ENCODE peak calls at places on chromosomes 16 and 17, in nine cellular contexts. H, P, M, U, D, B, Q, I and Y are unnamed samples.

GRCh38 chr17:7650509-7651096 is at the start of gene ATP1B2:
- DNase-seq in H (no peak), P (peak), M (peak), U (no peak), D (peak), B (peak), Q (peak), I (peak), Y (peak)

GRCh38 chr16:47519996-47520679 is 59.0 kb downstream of the PHKB start:
- DNase-seq in H (no peak), P (no peak), M (no peak), U (no peak), D (no peak), B (no peak), Q (no peak), I (no peak), Y (no peak)

GRCh38 chr17:40312131-40312731 is 3.3 kb downstream of the RARA start:
- DNase-seq in H (no peak), P (no peak), M (no peak), U (no peak), D (no peak), B (peak), Q (no peak), I (no peak), Y (no peak)

GRCh38 chr17:9356488-9356911 is 219.1 kb downstream of the STX8 start:
- DNase-seq in H (no peak), P (no peak), M (no peak), U (no peak), D (no peak), B (no peak), Q (no peak), I (no peak), Y (no peak)

GRCh38 chr17:81870155-81870977 is 771 bp downstream of the ARHGDIA start:
- DNase-seq in H (peak), P (no peak), M (no peak), U (no peak), D (peak), B (peak), Q (peak), I (no peak), Y (peak)

GRCh38 chr17:15884731-15885130 is 60.2 kb upstream of the ADORA2B start:
- DNase-seq in H (peak), P (no peak), M (no peak), U (no peak), D (no peak), B (peak), Q (no peak), I (no peak), Y (no peak)

GRCh38 chr16:4263504-4264436 is 9.1 kb downstream of the TFAP4 start:
- DNase-seq in H (peak), P (no peak), M (no peak), U (peak), D (no peak), B (no peak), Q (no peak), I (no peak), Y (no peak)

GRCh38 chr17:42424991-42425610 is 2.0 kb upstream of the CAVIN1 start:
- DNase-seq in H (peak), P (no peak), M (no peak), U (no peak), D (no peak), B (no peak), Q (no peak), I (no peak), Y (no peak)

GRCh38 chr16:19083670-19084069 is 16.3 kb downstream of the COQ7 start:
- DNase-seq in H (no peak), P (no peak), M (no peak), U (no peak), D (no peak), B (no peak), Q (no peak), I (no peak), Y (no peak)

GRCh38 chr17:72477529-72477928 is 356.7 kb downstream of the SOX9 start:
- DNase-seq in H (no peak), P (no peak), M (no peak), U (no peak), D (no peak), B (no peak), Q (no peak), I (no peak), Y (no peak)

GRCh38 chr17:31095239-31096105 is 695 bp downstream of the NF1 start:
- DNase-seq in H (peak), P (peak), M (no peak), U (no peak), D (peak), B (peak), Q (peak), I (no peak), Y (no peak)

GRCh38 chr17:6597727-6598126 is 41.4 kb upstream of the PITPNM3 start:
- DNase-seq in H (no peak), P (no peak), M (no peak), U (no peak), D (no peak), B (no peak), Q (no peak), I (no peak), Y (no peak)

GRCh38 chr17:2189231-2189630 is 114.4 kb downstream of the SMG6 start:
- DNase-seq in H (peak), P (no peak), M (no peak), U (no peak), D (no peak), B (no peak), Q (no peak), I (no peak), Y (no peak)

GRCh38 chr16:54921229-54921824 is 9.3 kb upstream of the IRX5 start:
- DNase-seq in H (peak), P (no peak), M (no peak), U (no peak), D (no peak), B (peak), Q (no peak), I (peak), Y (no peak)

GRCh38 chr16:84050316-84050715 is 7.7 kb upstream of the SLC38A8 start:
- DNase-seq in H (no peak), P (no peak), M (no peak), U (no peak), D (no peak), B (no peak), Q (no peak), I (no peak), Y (no peak)

GRCh38 chr16:89187337-89188063 is 12.8 kb downstream of the SLC22A31 start:
- DNase-seq in H (no peak), P (no peak), M (no peak), U (no peak), D (no peak), B (no peak), Q (peak), I (no peak), Y (no peak)

GRCh38 chr16:53341787-53342186 is 92.5 kb upstream of the RBL2 start:
- DNase-seq in H (no peak), P (no peak), M (no peak), U (no peak), D (no peak), B (no peak), Q (no peak), I (no peak), Y (no peak)

GRCh38 chr16:79757163-79757562 is 156.6 kb upstream of the MAF start:
- DNase-seq in H (no peak), P (no peak), M (no peak), U (no peak), D (no peak), B (no peak), Q (no peak), I (no peak), Y (no peak)

GRCh38 chr16:78196527-78196926 is 97.1 kb downstream of the WWOX start:
- DNase-seq in H (no peak), P (no peak), M (no peak), U (no peak), D (no peak), B (no peak), Q (no peak), I (no peak), Y (no peak)

GRCh38 chr17:72136692-72137550 is 16.1 kb downstream of the SOX9 start:
- DNase-seq in H (peak), P (no peak), M (no peak), U (no peak), D (no peak), B (peak), Q (no peak), I (no peak), Y (no peak)

GRCh38 chr17:57619061-57619937 is 125.8 kb downstream of the CCDC182 start:
- DNase-seq in H (peak), P (no peak), M (no peak), U (no peak), D (no peak), B (no peak), Q (no peak), I (no peak), Y (no peak)

GRCh38 chr16:57316390-57317017 is 32.0 kb upstream of the PLLP start:
- DNase-seq in H (peak), P (no peak), M (no peak), U (no peak), D (no peak), B (peak), Q (no peak), I (no peak), Y (no peak)

GRCh38 chr17:43938838-43939182 is 3.5 kb downstream of the PPY start:
- DNase-seq in H (no peak), P (no peak), M (no peak), U (no peak), D (no peak), B (no peak), Q (no peak), I (no peak), Y (no peak)